ENCODE peak calls at places on chromosome 4, in nine cellular contexts. One of them, this sample, is unnamed. For H3K9me3, H3K4me1 and H3K79me2, the result is how much of the 10 kb centered on the place peaks cover.

GRCh38 chr4:86846921-86847320 is 2.3 kb downstream of the SLC10A6 start:
- DNase-seq in mammary epithelial cell: no peak
- DNase-seq in HCT116: no peak
- DNase-seq in DND-41: no peak
- DNase-seq in Karpas-422: no peak
- DNase-seq in neural progenitor cell: no peak
- DNase-seq in GM23248: peak
- DNase-seq in PC-3: no peak
- DNase-seq in H9: no peak
- DNase-seq in this sample: no peak

GRCh38 chr4:129223955-129224354 is 128.0 kb downstream of the C4orf33 start:
- DNase-seq in mammary epithelial cell: no peak
- DNase-seq in HCT116: no peak
- DNase-seq in DND-41: no peak
- DNase-seq in Karpas-422: no peak
- DNase-seq in neural progenitor cell: no peak
- DNase-seq in GM23248: no peak
- DNase-seq in PC-3: no peak
- DNase-seq in H9: no peak
- DNase-seq in this sample: no peak

GRCh38 chr4:21728231-21728758 is 220.3 kb downstream of the KCNIP4 start:
- DNase-seq in mammary epithelial cell: no peak
- DNase-seq in HCT116: no peak
- DNase-seq in DND-41: no peak
- DNase-seq in Karpas-422: no peak
- DNase-seq in neural progenitor cell: no peak
- DNase-seq in GM23248: peak
- DNase-seq in PC-3: no peak
- DNase-seq in H9: no peak
- DNase-seq in this sample: no peak

GRCh38 chr4:122772311-122772710 is 39.8 kb downstream of the BBS12 start:
- DNase-seq in mammary epithelial cell: peak
- DNase-seq in HCT116: no peak
- DNase-seq in DND-41: no peak
- DNase-seq in Karpas-422: no peak
- DNase-seq in neural progenitor cell: no peak
- DNase-seq in GM23248: peak
- DNase-seq in PC-3: no peak
- DNase-seq in H9: no peak
- DNase-seq in this sample: no peak

GRCh38 chr4:13611283-13611842 is 16.2 kb downstream of the BOD1L1 start:
- DNase-seq in mammary epithelial cell: peak
- DNase-seq in HCT116: no peak
- DNase-seq in DND-41: no peak
- DNase-seq in Karpas-422: no peak
- DNase-seq in neural progenitor cell: no peak
- DNase-seq in GM23248: peak
- DNase-seq in PC-3: no peak
- DNase-seq in H9: no peak
- DNase-seq in this sample: no peak

GRCh38 chr4:153079824-153080486 is 124.3 kb upstream of the TRIM2 start:
- DNase-seq in mammary epithelial cell: no peak
- DNase-seq in HCT116: no peak
- DNase-seq in DND-41: peak
- DNase-seq in Karpas-422: no peak
- DNase-seq in neural progenitor cell: no peak
- DNase-seq in GM23248: no peak
- DNase-seq in PC-3: no peak
- DNase-seq in H9: no peak
- DNase-seq in this sample: no peak

GRCh38 chr4:64882311-64883086 is 473.2 kb upstream of the TECRL start:
- DNase-seq in mammary epithelial cell: no peak
- DNase-seq in HCT116: no peak
- DNase-seq in DND-41: peak
- DNase-seq in Karpas-422: no peak
- DNase-seq in neural progenitor cell: no peak
- DNase-seq in GM23248: no peak
- DNase-seq in PC-3: no peak
- DNase-seq in H9: no peak
- DNase-seq in this sample: no peak

GRCh38 chr4:55087016-55087929 is 38.1 kb downstream of the KDR start:
- DNase-seq in mammary epithelial cell: no peak
- DNase-seq in HCT116: no peak
- DNase-seq in DND-41: no peak
- DNase-seq in Karpas-422: no peak
- DNase-seq in neural progenitor cell: no peak
- DNase-seq in GM23248: peak
- DNase-seq in PC-3: no peak
- DNase-seq in H9: no peak
- DNase-seq in this sample: no peak

GRCh38 chr4:123929565-123929964 is 533.0 kb downstream of the SPRY1 start:
- DNase-seq in mammary epithelial cell: no peak
- DNase-seq in HCT116: no peak
- DNase-seq in DND-41: no peak
- DNase-seq in Karpas-422: no peak
- DNase-seq in neural progenitor cell: no peak
- DNase-seq in GM23248: no peak
- DNase-seq in PC-3: no peak
- DNase-seq in H9: no peak
- DNase-seq in this sample: no peak

GRCh38 chr4:83149885-83150562 is 35.5 kb upstream of the PLAC8 start:
- DNase-seq in mammary epithelial cell: no peak
- DNase-seq in HCT116: no peak
- DNase-seq in DND-41: no peak
- DNase-seq in Karpas-422: no peak
- DNase-seq in neural progenitor cell: no peak
- DNase-seq in GM23248: no peak
- DNase-seq in PC-3: no peak
- DNase-seq in H9: no peak
- DNase-seq in this sample: no peak

GRCh38 chr4:180578175-180578574 is 1665.0 kb upstream of the TENM3 start:
- DNase-seq in mammary epithelial cell: no peak
- DNase-seq in HCT116: no peak
- DNase-seq in DND-41: no peak
- DNase-seq in Karpas-422: peak
- DNase-seq in neural progenitor cell: no peak
- DNase-seq in GM23248: no peak
- DNase-seq in PC-3: no peak
- DNase-seq in H9: no peak
- DNase-seq in this sample: no peak

GRCh38 chr4:21893136-21893535 is 55.4 kb downstream of the KCNIP4 start:
- DNase-seq in mammary epithelial cell: no peak
- DNase-seq in HCT116: no peak
- DNase-seq in DND-41: no peak
- DNase-seq in Karpas-422: no peak
- DNase-seq in neural progenitor cell: no peak
- DNase-seq in GM23248: peak
- DNase-seq in PC-3: no peak
- DNase-seq in H9: no peak
- DNase-seq in this sample: no peak

GRCh38 chr4:10832989-10833635 is 148.5 kb upstream of the CLNK start:
- DNase-seq in mammary epithelial cell: no peak
- DNase-seq in HCT116: no peak
- DNase-seq in DND-41: no peak
- DNase-seq in Karpas-422: no peak
- DNase-seq in neural progenitor cell: no peak
- DNase-seq in GM23248: no peak
- DNase-seq in PC-3: no peak
- DNase-seq in H9: no peak
- DNase-seq in this sample: no peak

GRCh38 chr4:54746228-54746627 is 88.5 kb downstream of the KIT start:
- DNase-seq in mammary epithelial cell: peak
- DNase-seq in HCT116: no peak
- DNase-seq in DND-41: no peak
- DNase-seq in Karpas-422: no peak
- DNase-seq in neural progenitor cell: no peak
- DNase-seq in GM23248: peak
- DNase-seq in PC-3: peak
- DNase-seq in H9: no peak
- DNase-seq in this sample: no peak

GRCh38 chr4:89298160-89298559 is 9.4 kb downstream of the GPRIN3 start:
- DNase-seq in mammary epithelial cell: no peak
- DNase-seq in HCT116: no peak
- DNase-seq in DND-41: peak
- DNase-seq in Karpas-422: peak
- DNase-seq in neural progenitor cell: no peak
- DNase-seq in GM23248: no peak
- DNase-seq in PC-3: no peak
- DNase-seq in H9: no peak
- DNase-seq in this sample: no peak

GRCh38 chr4:153486281-153487151 is 20.4 kb downstream of the TMEM131L start:
- DNase-seq in mammary epithelial cell: peak
- DNase-seq in HCT116: peak
- DNase-seq in DND-41: no peak
- DNase-seq in Karpas-422: no peak
- DNase-seq in neural progenitor cell: peak
- DNase-seq in GM23248: peak
- DNase-seq in PC-3: peak
- DNase-seq in H9: peak
- DNase-seq in this sample: peak

GRCh38 chr4:153987291-153987690 is 198.4 kb upstream of the SFRP2 start:
- DNase-seq in mammary epithelial cell: peak
- DNase-seq in HCT116: no peak
- DNase-seq in DND-41: no peak
- DNase-seq in Karpas-422: no peak
- DNase-seq in neural progenitor cell: no peak
- DNase-seq in GM23248: peak
- DNase-seq in PC-3: no peak
- DNase-seq in H9: no peak
- DNase-seq in this sample: no peak

GRCh38 chr4:157300678-157301077 is 80.2 kb downstream of the GRIA2 start:
- DNase-seq in mammary epithelial cell: no peak
- DNase-seq in HCT116: no peak
- DNase-seq in DND-41: no peak
- DNase-seq in Karpas-422: no peak
- DNase-seq in neural progenitor cell: no peak
- DNase-seq in GM23248: no peak
- DNase-seq in PC-3: no peak
- DNase-seq in H9: no peak
- DNase-seq in this sample: no peak

DNA sequence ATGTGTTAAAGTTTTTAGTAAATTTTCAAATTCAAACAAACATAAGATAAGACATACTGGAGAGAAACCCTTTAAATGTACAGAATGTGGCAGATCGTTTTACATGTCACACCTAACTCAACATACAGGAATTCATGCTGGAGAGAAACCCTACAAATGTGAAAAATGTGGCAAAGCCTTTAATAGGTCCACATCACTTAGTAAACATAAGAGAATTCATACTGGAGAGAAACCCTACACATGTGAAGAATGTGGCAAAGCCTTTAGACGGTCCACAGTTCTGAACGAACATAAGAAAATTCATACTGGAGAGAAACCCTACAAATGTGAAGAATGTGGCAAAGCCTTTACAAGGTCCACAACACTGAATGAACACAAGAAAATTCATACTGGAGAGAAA is 32.8 kb downstream of the ZNF595 start:
- DNase-seq in mammary epithelial cell: no peak
- DNase-seq in HCT116: no peak
- DNase-seq in DND-41: no peak
- DNase-seq in Karpas-422: no peak
- DNase-seq in neural progenitor cell: no peak
- DNase-seq in GM23248: no peak
- DNase-seq in PC-3: no peak
- DNase-seq in H9: no peak
- DNase-seq in this sample: no peak
- H3K9me3 ChIP-seq in mammary epithelial cell: half or more
- H3K9me3 ChIP-seq in HCT116: under half
- H3K9me3 ChIP-seq in DND-41: half or more
- H3K9me3 ChIP-seq in Karpas-422: half or more
- H3K9me3 ChIP-seq in neural progenitor cell: half or more
- H3K9me3 ChIP-seq in GM23248: under half
- H3K9me3 ChIP-seq in PC-3: half or more
- H3K9me3 ChIP-seq in H9: half or more
- H3K9me3 ChIP-seq in this sample: under half

GRCh38 chr4:184471872-184472539 is 2.3 kb downstream of the IRF2 start:
- DNase-seq in mammary epithelial cell: no peak
- DNase-seq in HCT116: no peak
- DNase-seq in DND-41: peak
- DNase-seq in Karpas-422: peak
- DNase-seq in neural progenitor cell: peak
- DNase-seq in GM23248: peak
- DNase-seq in PC-3: peak
- DNase-seq in H9: no peak
- DNase-seq in this sample: peak
- H3K4me1 ChIP-seq in mammary epithelial cell: under half
- H3K4me1 ChIP-seq in HCT116: under half
- H3K4me1 ChIP-seq in DND-41: under half
- H3K4me1 ChIP-seq in Karpas-422: under half
- H3K4me1 ChIP-seq in neural progenitor cell: under half
- H3K4me1 ChIP-seq in GM23248: under half
- H3K4me1 ChIP-seq in PC-3: under half
- H3K4me1 ChIP-seq in H9: under half
- H3K4me1 ChIP-seq in this sample: under half

DNA sequence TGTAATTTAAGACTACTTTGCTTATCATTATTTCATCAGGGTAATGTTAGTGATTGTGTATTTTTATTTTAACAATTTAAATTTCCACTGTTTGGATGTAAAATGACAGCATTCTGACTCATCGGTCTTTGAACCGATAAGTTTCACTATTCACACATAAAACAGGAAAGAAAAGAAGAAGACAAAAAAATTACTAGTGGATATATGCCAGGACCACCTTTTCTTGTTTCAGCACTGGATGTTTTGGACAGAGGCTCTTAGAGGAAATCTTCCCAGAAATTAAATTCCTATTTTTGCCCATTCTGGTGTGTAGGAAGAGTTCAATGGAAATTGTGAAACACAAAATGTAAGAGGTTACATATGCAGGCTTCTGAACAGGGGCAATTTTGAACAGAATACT is 57.4 kb downstream of the VEGFC start:
- DNase-seq in mammary epithelial cell: peak
- DNase-seq in HCT116: no peak
- DNase-seq in DND-41: no peak
- DNase-seq in Karpas-422: no peak
- DNase-seq in neural progenitor cell: no peak
- DNase-seq in GM23248: peak
- DNase-seq in PC-3: peak
- DNase-seq in H9: no peak
- DNase-seq in this sample: no peak
- H3K79me2 ChIP-seq in mammary epithelial cell: half or more
- H3K79me2 ChIP-seq in HCT116: under half
- H3K79me2 ChIP-seq in DND-41: under half
- H3K79me2 ChIP-seq in Karpas-422: under half
- H3K79me2 ChIP-seq in neural progenitor cell: under half
- H3K79me2 ChIP-seq in GM23248: half or more
- H3K79me2 ChIP-seq in PC-3: half or more
- H3K79me2 ChIP-seq in H9: under half
- H3K79me2 ChIP-seq in this sample: half or more

DNA sequence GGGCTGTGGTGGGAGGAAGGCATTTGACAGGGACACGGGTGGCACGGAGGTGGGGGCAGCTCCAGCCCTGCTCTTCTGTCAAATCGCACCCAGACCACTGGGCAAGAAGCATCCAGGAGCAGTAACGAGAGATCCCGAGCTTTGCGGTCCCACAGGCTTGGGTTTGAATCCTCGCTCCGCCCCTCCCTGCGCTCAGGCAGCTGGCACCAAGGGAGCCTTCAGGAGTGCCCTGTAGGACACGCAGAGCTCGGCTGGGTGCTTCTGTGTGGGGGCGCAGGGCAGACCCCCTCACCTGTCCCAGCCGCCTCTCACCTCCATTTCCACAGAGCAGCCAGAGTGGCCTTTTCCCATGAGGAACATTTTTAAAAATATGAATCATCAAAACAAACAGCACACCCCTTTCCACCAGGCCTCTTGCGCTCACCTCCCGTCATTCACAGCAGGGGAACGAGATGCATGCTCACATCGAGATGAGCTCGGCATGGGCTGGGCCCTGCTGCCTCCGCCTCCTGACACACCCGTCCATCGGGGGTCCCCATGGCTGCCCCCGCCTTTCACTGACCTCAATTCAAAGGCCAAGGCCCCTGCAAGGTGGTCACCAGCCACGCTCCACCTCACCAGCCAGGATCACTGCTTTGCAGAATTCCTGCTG is 52.8 kb downstream of the ACOX3 start:
- DNase-seq in mammary epithelial cell: no peak
- DNase-seq in HCT116: no peak
- DNase-seq in DND-41: no peak
- DNase-seq in Karpas-422: no peak
- DNase-seq in neural progenitor cell: no peak
- DNase-seq in GM23248: no peak
- DNase-seq in PC-3: peak
- DNase-seq in H9: no peak
- DNase-seq in this sample: peak
- H3K9me3 ChIP-seq in mammary epithelial cell: under half
- H3K9me3 ChIP-seq in HCT116: under half
- H3K9me3 ChIP-seq in DND-41: under half
- H3K9me3 ChIP-seq in Karpas-422: under half
- H3K9me3 ChIP-seq in neural progenitor cell: under half
- H3K9me3 ChIP-seq in GM23248: under half
- H3K9me3 ChIP-seq in PC-3: under half
- H3K9me3 ChIP-seq in H9: under half
- H3K9me3 ChIP-seq in this sample: under half

This sample was measured in osteoblast.